ENCODE peak calls at places on chromosomes 6 and 20, in ten cellular contexts. B is LoVo; P is activated CD8-positive, alpha-beta memory T cell treated with anti-CD3 and anti-CD28 coated beads for 1 hour; N is HepG2; U is thoracic aorta; V is mucosa of gallbladder; L is EH; J is CD8-positive, alpha-beta T cell; X is hippocampal formation; E is activated T-cell treated with anti-CD3 and anti-CD28 coated beads for 48 hours. F is an unnamed sample.

GRCh38 chr6:167479967-167480653 is 155.2 kb downstream of the TTLL2 start:
- DNase-seq in B (no peak), P (no peak), N (no peak), U (no peak), V (no peak), L (no peak), J (no peak), X (no peak), E (no peak), F (no peak)

GRCh38 chr20:48302844-48303552 is 517.7 kb upstream of the SULF2 start:
- DNase-seq in B (no peak), P (no peak), N (no peak), U (no peak), V (no peak), L (no peak), J (no peak), X (no peak), E (no peak), F (no peak)

GRCh38 chr6:89260832-89261231 is 43.7 kb upstream of the GABRR1 start:
- DNase-seq in B (peak), P (no peak), N (peak), U (no peak), V (no peak), L (no peak), J (no peak), X (no peak), E (no peak), F (no peak)

GRCh38 chr6:142872376-142872775 is 72.6 kb downstream of the HIVEP2 start:
- DNase-seq in B (peak), P (no peak), N (no peak), U (no peak), V (peak), L (peak), J (no peak), X (no peak), E (no peak), F (peak)

GRCh38 chr20:56393653-56394052 is 1.2 kb downstream of the CSTF1 start:
- DNase-seq in B (no peak), P (no peak), N (no peak), U (no peak), V (no peak), L (no peak), J (no peak), X (no peak), E (no peak), F (no peak)

GRCh38 chr6:21595951-21596378 is 2.4 kb downstream of the SOX4 start:
- DNase-seq in B (no peak), P (no peak), N (no peak), U (no peak), V (peak), L (no peak), J (no peak), X (no peak), E (no peak), F (peak)

GRCh38 chr6:108250240-108250866 is 10.5 kb downstream of the SNX3 start:
- DNase-seq in B (no peak), P (no peak), N (no peak), U (no peak), V (no peak), L (peak), J (no peak), X (no peak), E (no peak), F (no peak)

GRCh38 chr20:33648396-33649004 is 13.6 kb upstream of the C20orf144 start:
- DNase-seq in B (no peak), P (no peak), N (no peak), U (no peak), V (no peak), L (peak), J (no peak), X (no peak), E (no peak), F (no peak)

GRCh38 chr6:35729349-35729678 is 7.5 kb upstream of the ARMC12 start:
- DNase-seq in B (no peak), P (no peak), N (no peak), U (no peak), V (no peak), L (no peak), J (no peak), X (no peak), E (no peak), F (no peak)

GRCh38 chr6:100267721-100268123 is 197.0 kb downstream of the SIM1 start:
- DNase-seq in B (no peak), P (no peak), N (no peak), U (no peak), V (no peak), L (peak), J (no peak), X (no peak), E (no peak), F (no peak)